ENCODE peak calls at places on chromosomes 7 and 10, in six cellular contexts. One of them, this sample, is unnamed.

GRCh38 chr10:130042386-130042785 is 68.2 kb downstream of the C10orf143 start:
- DNase-seq in suprapubic skin: no peak
- DNase-seq in MCF 10A: no peak
- DNase-seq in SK-N-SH: no peak
- DNase-seq in H9: no peak
- DNase-seq in AG09309: no peak
- DNase-seq in this sample: no peak

GRCh38 chr10:133448120-133448519 is 5.6 kb upstream of the SCART1 start:
- DNase-seq in suprapubic skin: no peak
- DNase-seq in MCF 10A: no peak
- DNase-seq in SK-N-SH: no peak
- DNase-seq in H9: no peak
- DNase-seq in AG09309: no peak
- DNase-seq in this sample: no peak

GRCh38 chr10:27541728-27542285 is 37.7 kb downstream of the RAB18 start:
- DNase-seq in suprapubic skin: no peak
- DNase-seq in MCF 10A: no peak
- DNase-seq in SK-N-SH: no peak
- DNase-seq in H9: no peak
- DNase-seq in AG09309: no peak
- DNase-seq in this sample: no peak

GRCh38 chr7:107045980-107046379 is 1.5 kb downstream of the PRKAR2B start:
- DNase-seq in suprapubic skin: no peak
- DNase-seq in MCF 10A: peak
- DNase-seq in SK-N-SH: no peak
- DNase-seq in H9: no peak
- DNase-seq in AG09309: peak
- DNase-seq in this sample: no peak

GRCh38 chr10:15898046-15898445 is 37.7 kb upstream of the MINDY3 start:
- DNase-seq in suprapubic skin: no peak
- DNase-seq in MCF 10A: peak
- DNase-seq in SK-N-SH: peak
- DNase-seq in H9: no peak
- DNase-seq in AG09309: no peak
- DNase-seq in this sample: no peak

GRCh38 chr7:48171190-48171589 is at the start of gene ABCA13:
- DNase-seq in suprapubic skin: no peak
- DNase-seq in MCF 10A: peak
- DNase-seq in SK-N-SH: no peak
- DNase-seq in H9: no peak
- DNase-seq in AG09309: no peak
- DNase-seq in this sample: no peak

GRCh38 chr10:110625951-110626855 is 17.9 kb upstream of the RBM20 start:
- DNase-seq in suprapubic skin: no peak
- DNase-seq in MCF 10A: no peak
- DNase-seq in SK-N-SH: no peak
- DNase-seq in H9: no peak
- DNase-seq in AG09309: no peak
- DNase-seq in this sample: no peak

GRCh38 chr7:158300427-158300826 is 287.2 kb downstream of the PTPRN2 start:
- DNase-seq in suprapubic skin: no peak
- DNase-seq in MCF 10A: no peak
- DNase-seq in SK-N-SH: no peak
- DNase-seq in H9: peak
- DNase-seq in AG09309: no peak
- DNase-seq in this sample: no peak

GRCh38 chr7:46387646-46388045 is 466.6 kb upstream of the IGFBP3 start:
- DNase-seq in suprapubic skin: no peak
- DNase-seq in MCF 10A: no peak
- DNase-seq in SK-N-SH: no peak
- DNase-seq in H9: no peak
- DNase-seq in AG09309: peak
- DNase-seq in this sample: no peak

GRCh38 chr10:102068216-102068615 is 3.1 kb downstream of the HPS6 start:
- DNase-seq in suprapubic skin: no peak
- DNase-seq in MCF 10A: peak
- DNase-seq in SK-N-SH: no peak
- DNase-seq in H9: no peak
- DNase-seq in AG09309: no peak
- DNase-seq in this sample: no peak

GRCh38 chr10:96387151-96387550 is 28.3 kb upstream of the OPALIN start:
- DNase-seq in suprapubic skin: no peak
- DNase-seq in MCF 10A: no peak
- DNase-seq in SK-N-SH: no peak
- DNase-seq in H9: no peak
- DNase-seq in AG09309: no peak
- DNase-seq in this sample: no peak

GRCh38 chr10:16611037-16611436 is 89.4 kb upstream of the C1QL3 start:
- DNase-seq in suprapubic skin: no peak
- DNase-seq in MCF 10A: no peak
- DNase-seq in SK-N-SH: no peak
- DNase-seq in H9: no peak
- DNase-seq in AG09309: no peak
- DNase-seq in this sample: no peak

GRCh38 chr10:128061306-128062300 is 64.6 kb downstream of the MKI67 start:
- DNase-seq in suprapubic skin: peak
- DNase-seq in MCF 10A: no peak
- DNase-seq in SK-N-SH: no peak
- DNase-seq in H9: no peak
- DNase-seq in AG09309: no peak
- DNase-seq in this sample: no peak

GRCh38 chr7:36611703-36612102 is 112.6 kb downstream of the AOAH start:
- DNase-seq in suprapubic skin: no peak
- DNase-seq in MCF 10A: no peak
- DNase-seq in SK-N-SH: no peak
- DNase-seq in H9: no peak
- DNase-seq in AG09309: no peak
- DNase-seq in this sample: no peak

GRCh38 chr10:132539431-132539839 is 1.8 kb downstream of the INPP5A start:
- DNase-seq in suprapubic skin: peak
- DNase-seq in MCF 10A: no peak
- DNase-seq in SK-N-SH: no peak
- DNase-seq in H9: no peak
- DNase-seq in AG09309: no peak
- DNase-seq in this sample: peak

GRCh38 chr7:33043875-33044718 is 18.5 kb downstream of the NT5C3A start:
- DNase-seq in suprapubic skin: no peak
- DNase-seq in MCF 10A: no peak
- DNase-seq in SK-N-SH: no peak
- DNase-seq in H9: no peak
- DNase-seq in AG09309: no peak
- DNase-seq in this sample: no peak

GRCh38 chr10:86944907-86945306 is 12.5 kb downstream of the MMRN2 start:
- DNase-seq in suprapubic skin: no peak
- DNase-seq in MCF 10A: no peak
- DNase-seq in SK-N-SH: no peak
- DNase-seq in H9: no peak
- DNase-seq in AG09309: no peak
- DNase-seq in this sample: no peak

GRCh38 chr10:16750461-16750860 is 66.8 kb downstream of the RSU1 start:
- DNase-seq in suprapubic skin: no peak
- DNase-seq in MCF 10A: no peak
- DNase-seq in SK-N-SH: no peak
- DNase-seq in H9: no peak
- DNase-seq in AG09309: no peak
- DNase-seq in this sample: no peak

GRCh38 chr10:8061274-8062211 is 7.1 kb downstream of the GATA3 start:
- DNase-seq in suprapubic skin: no peak
- DNase-seq in MCF 10A: no peak
- DNase-seq in SK-N-SH: no peak
- DNase-seq in H9: no peak
- DNase-seq in AG09309: no peak
- DNase-seq in this sample: no peak

GRCh38 chr10:30744124-30744523 is 114.6 kb upstream of the LYZL2 start:
- DNase-seq in suprapubic skin: no peak
- DNase-seq in MCF 10A: no peak
- DNase-seq in SK-N-SH: no peak
- DNase-seq in H9: no peak
- DNase-seq in AG09309: no peak
- DNase-seq in this sample: no peak

GRCh38 chr7:17781491-17782215 is 158.6 kb downstream of the SNX13 start:
- DNase-seq in suprapubic skin: no peak
- DNase-seq in MCF 10A: peak
- DNase-seq in SK-N-SH: no peak
- DNase-seq in H9: no peak
- DNase-seq in AG09309: peak
- DNase-seq in this sample: no peak

GRCh38 chr7:25318077-25318476 is 89.8 kb upstream of the NPVF start:
- DNase-seq in suprapubic skin: no peak
- DNase-seq in MCF 10A: no peak
- DNase-seq in SK-N-SH: no peak
- DNase-seq in H9: no peak
- DNase-seq in AG09309: no peak
- DNase-seq in this sample: no peak

GRCh38 chr7:46747222-46747621 is 826.1 kb upstream of the IGFBP3 start:
- DNase-seq in suprapubic skin: no peak
- DNase-seq in MCF 10A: peak
- DNase-seq in SK-N-SH: no peak
- DNase-seq in H9: no peak
- DNase-seq in AG09309: no peak
- DNase-seq in this sample: no peak

GRCh38 chr7:130982160-130982638 is 248.2 kb upstream of the KLF14 start:
- DNase-seq in suprapubic skin: no peak
- DNase-seq in MCF 10A: peak
- DNase-seq in SK-N-SH: peak
- DNase-seq in H9: no peak
- DNase-seq in AG09309: no peak
- DNase-seq in this sample: no peak

GRCh38 chr10:93495654-93496321 is 624 bp upstream of the CEP55 start:
- DNase-seq in suprapubic skin: peak
- DNase-seq in MCF 10A: peak
- DNase-seq in SK-N-SH: peak
- DNase-seq in H9: no peak
- DNase-seq in AG09309: no peak
- DNase-seq in this sample: no peak

GRCh38 chr7:85890244-85890811 is 703.5 kb upstream of the SEMA3D start:
- DNase-seq in suprapubic skin: no peak
- DNase-seq in MCF 10A: peak
- DNase-seq in SK-N-SH: peak
- DNase-seq in H9: no peak
- DNase-seq in AG09309: peak
- DNase-seq in this sample: no peak

GRCh38 chr10:12191715-12192114 is 4.0 kb downstream of the NUDT5 start:
- DNase-seq in suprapubic skin: no peak
- DNase-seq in MCF 10A: peak
- DNase-seq in SK-N-SH: no peak
- DNase-seq in H9: no peak
- DNase-seq in AG09309: no peak
- DNase-seq in this sample: no peak

GRCh38 chr7:115775981-115776380 is 254.6 kb downstream of the TFEC start:
- DNase-seq in suprapubic skin: no peak
- DNase-seq in MCF 10A: no peak
- DNase-seq in SK-N-SH: no peak
- DNase-seq in H9: no peak
- DNase-seq in AG09309: no peak
- DNase-seq in this sample: no peak

GRCh38 chr10:104318096-104318725 is 20.1 kb downstream of the ITPRIP start:
- DNase-seq in suprapubic skin: peak
- DNase-seq in MCF 10A: no peak
- DNase-seq in SK-N-SH: no peak
- DNase-seq in H9: no peak
- DNase-seq in AG09309: no peak
- DNase-seq in this sample: peak

GRCh38 chr10:109308971-109309370 is 614.3 kb downstream of the XPNPEP1 start:
- DNase-seq in suprapubic skin: no peak
- DNase-seq in MCF 10A: no peak
- DNase-seq in SK-N-SH: no peak
- DNase-seq in H9: no peak
- DNase-seq in AG09309: no peak
- DNase-seq in this sample: no peak
- TF ChIP-seq CTCF in suprapubic skin: no peak
- TF ChIP-seq CTCF in MCF 10A: no peak
- TF ChIP-seq CTCF in SK-N-SH: no peak
- TF ChIP-seq CTCF in H9: no peak
- TF ChIP-seq CTCF in AG09309: no peak
- TF ChIP-seq CTCF in this sample: no peak

DNA sequence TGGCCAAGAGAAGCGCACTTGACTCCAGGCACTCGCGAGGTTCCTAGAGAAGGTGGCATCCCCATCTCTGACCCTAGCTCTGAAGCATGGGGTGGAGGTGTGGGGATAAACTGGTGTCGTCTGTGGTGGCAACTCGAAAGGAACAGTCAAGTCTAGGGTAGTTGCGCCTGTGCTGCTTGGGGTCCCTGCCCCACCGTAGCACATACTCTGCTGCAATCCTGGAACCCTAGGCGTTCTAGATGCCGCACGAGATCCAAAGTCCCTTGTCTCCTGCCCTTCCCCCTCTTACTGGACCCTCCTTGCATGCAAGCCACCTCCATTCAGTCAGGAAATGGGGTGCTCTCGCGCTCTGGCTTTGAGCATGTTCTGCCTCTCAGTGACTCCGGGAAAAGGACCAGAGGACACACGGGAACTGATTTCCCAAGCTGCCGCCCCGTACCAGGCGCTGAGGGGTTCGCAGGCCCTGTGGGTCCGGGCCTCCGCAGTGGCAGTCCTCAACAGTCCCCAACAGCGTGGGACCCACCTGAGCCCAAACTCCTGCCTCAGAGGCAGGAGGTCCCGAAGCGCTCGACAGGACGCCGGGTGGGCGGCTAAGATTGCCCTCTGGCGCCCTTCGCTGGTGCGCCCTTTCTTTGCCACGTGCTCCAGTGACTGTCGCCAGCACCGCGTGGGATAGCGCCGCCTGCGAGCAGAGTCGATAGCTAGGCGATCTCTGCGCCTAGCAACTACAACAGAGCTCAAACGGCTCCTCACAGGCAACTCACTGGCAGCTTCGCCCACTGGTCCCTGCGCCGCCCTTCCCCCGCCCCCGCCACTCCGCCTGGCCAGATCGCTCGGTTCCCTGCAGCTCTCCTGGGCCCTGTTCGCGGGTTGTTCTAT is 452.0 kb downstream of the REEP3 start:
- DNase-seq in suprapubic skin: no peak
- DNase-seq in MCF 10A: no peak
- DNase-seq in SK-N-SH: no peak
- DNase-seq in H9: peak
- DNase-seq in AG09309: no peak
- DNase-seq in this sample: no peak
- TF ChIP-seq CTCF in suprapubic skin: no peak
- TF ChIP-seq CTCF in MCF 10A: no peak
- TF ChIP-seq CTCF in SK-N-SH: no peak
- TF ChIP-seq CTCF in H9: no peak
- TF ChIP-seq CTCF in AG09309: no peak
- TF ChIP-seq CTCF in this sample: no peak

DNA sequence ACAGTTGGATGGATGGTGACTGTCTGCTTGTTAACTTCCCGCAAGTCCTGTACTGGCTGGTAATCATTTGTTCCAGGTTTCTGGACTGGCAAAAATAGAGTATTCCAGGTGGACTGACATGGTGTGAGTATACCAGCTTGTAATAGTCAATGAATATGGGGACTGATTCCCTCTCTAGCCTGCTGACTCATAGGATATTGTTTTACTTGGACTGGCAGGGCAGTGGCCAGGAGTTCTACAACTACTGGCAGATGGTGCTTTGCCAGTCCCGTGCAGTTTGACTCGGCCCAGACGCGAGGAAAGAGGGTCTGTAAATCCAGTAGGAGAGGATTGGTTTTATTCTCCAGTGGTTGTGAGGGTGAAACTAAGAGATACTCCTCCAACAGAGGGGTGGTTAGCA is 78.0 kb downstream of the PRR15 start:
- DNase-seq in suprapubic skin: no peak
- DNase-seq in MCF 10A: peak
- DNase-seq in SK-N-SH: no peak
- DNase-seq in H9: no peak
- DNase-seq in AG09309: no peak
- DNase-seq in this sample: no peak
- TF ChIP-seq CTCF in suprapubic skin: no peak
- TF ChIP-seq CTCF in MCF 10A: no peak
- TF ChIP-seq CTCF in SK-N-SH: no peak
- TF ChIP-seq CTCF in H9: no peak
- TF ChIP-seq CTCF in AG09309: no peak
- TF ChIP-seq CTCF in this sample: no peak

GRCh38 chr10:51035344-51035743 is 38.9 kb upstream of the PRKG1 start:
- DNase-seq in suprapubic skin: no peak
- DNase-seq in MCF 10A: no peak
- DNase-seq in SK-N-SH: no peak
- DNase-seq in H9: no peak
- DNase-seq in AG09309: no peak
- DNase-seq in this sample: no peak
- TF ChIP-seq CTCF in suprapubic skin: no peak
- TF ChIP-seq CTCF in MCF 10A: no peak
- TF ChIP-seq CTCF in SK-N-SH: no peak
- TF ChIP-seq CTCF in H9: no peak
- TF ChIP-seq CTCF in AG09309: no peak
- TF ChIP-seq CTCF in this sample: no peak

This sample was measured in CD14-positive monocyte.